ENCODE peak calls at places on chromosomes 2 and 18, in five cellular contexts. H, F, Y, Z and M are unnamed samples.

GRCh38 chr2:112881217-112882000 is 29.6 kb upstream of the IL37 start:
- DNase-seq in H (no peak), F (no peak), Y (no peak), Z (no peak), M (no peak)

GRCh38 chr2:60570281-60570680 is 16.8 kb upstream of the BCL11A start:
- DNase-seq in H (no peak), F (no peak), Y (no peak), Z (no peak), M (no peak)

GRCh38 chr2:147236601-147237000 is 608.2 kb upstream of the ACVR2A start:
- DNase-seq in H (no peak), F (no peak), Y (no peak), Z (no peak), M (no peak)

GRCh38 chr2:202705446-202706020 is 70.8 kb downstream of the FAM117B start:
- DNase-seq in H (no peak), F (no peak), Y (no peak), Z (no peak), M (no peak)

GRCh38 chr2:120797421-120798289 is 62.0 kb downstream of the GLI2 start:
- DNase-seq in H (no peak), F (no peak), Y (no peak), Z (no peak), M (peak; percentile 81)

GRCh38 chr2:84971799-84972790 is 1.1 kb downstream of the KCMF1 start:
- DNase-seq in H (peak; percentile 65), F (peak; percentile 32), Y (peak; percentile 73), Z (peak; percentile 74), M (no peak)

GRCh38 chr18:6406910-6407470 is 7.7 kb downstream of the L3MBTL4 start:
- DNase-seq in H (no peak), F (no peak), Y (no peak), Z (no peak), M (no peak)

GRCh38 chr18:51980101-51980500 is 359.9 kb upstream of the DCC start:
- DNase-seq in H (no peak), F (no peak), Y (no peak), Z (no peak), M (no peak)

GRCh38 chr2:82344670-82345069 is 2040.1 kb upstream of the LRRTM1 start:
- DNase-seq in H (peak; percentile 44), F (no peak), Y (no peak), Z (no peak), M (peak; percentile 11)

GRCh38 chr2:43220982-43221659 is 5.3 kb downstream of the ZFP36L2 start:
- DNase-seq in H (no peak), F (peak; percentile 48), Y (peak; percentile 78), Z (peak; percentile 77), M (peak; percentile 81)

GRCh38 chr2:43224131-43224570 is 2.3 kb downstream of the ZFP36L2 start:
- DNase-seq in H (peak; percentile 81), F (peak; percentile 51), Y (peak; percentile 84), Z (peak; percentile 82), M (peak; percentile 84)

GRCh38 chr2:43223412-43224040 is 2.9 kb downstream of the ZFP36L2 start:
- DNase-seq in H (no peak), F (no peak), Y (no peak), Z (no peak), M (no peak)

GRCh38 chr2:43221660-43222471 is 4.5 kb downstream of the ZFP36L2 start:
- DNase-seq in H (peak; percentile 91), F (peak; percentile 89), Y (peak; percentile 95), Z (peak; percentile 89), M (peak; percentile 92)

DNA sequence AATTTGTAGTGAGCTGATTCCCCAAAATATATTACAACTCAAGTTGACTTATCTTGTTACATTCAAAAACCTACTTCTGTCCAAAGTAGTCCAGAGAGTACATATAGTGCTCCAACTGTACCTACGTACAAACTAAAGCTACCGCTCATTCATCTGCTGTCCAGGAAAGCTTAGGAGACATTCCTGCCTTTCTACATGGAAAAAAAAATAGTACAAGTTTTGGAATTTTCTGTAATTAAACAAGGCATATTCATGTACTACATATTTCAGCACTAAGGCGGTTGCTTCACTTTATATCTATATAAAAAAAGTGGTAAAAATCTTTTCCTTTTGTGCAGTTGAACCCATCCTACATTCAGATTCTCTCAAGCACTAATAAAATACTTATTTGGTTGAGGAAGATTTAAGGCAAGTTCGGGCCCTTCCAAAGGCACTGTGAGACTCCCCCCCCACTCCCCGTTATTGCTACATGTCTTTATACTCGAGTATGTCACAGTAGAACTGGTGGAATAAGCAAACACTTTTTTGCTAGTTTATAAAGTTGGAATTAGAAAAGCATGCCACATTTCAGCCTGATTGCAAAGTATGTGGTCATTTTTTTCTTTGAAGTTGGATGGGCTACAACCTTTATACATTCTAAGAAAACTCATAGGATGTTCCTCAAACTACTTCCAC is 3.8 kb downstream of the ZFP36L2 start:
- DNase-seq in H (no peak), F (no peak), Y (no peak), Z (no peak), M (no peak)
- H3K36me3 ChIP-seq in H (peaks cover 11% of the 10 kb centered on the region), F (peaks cover 5% of the 10 kb centered on the region), Y (peaks cover 7% of the 10 kb centered on the region), Z (no peaks in the 10 kb centered on the region), M (peaks cover 6% of the 10 kb centered on the region)

GRCh38 chr2:8573942-8574195 is 108.0 kb upstream of the ID2 start:
- DNase-seq in H (no peak), F (no peak), Y (no peak), Z (no peak), M (no peak)

GRCh38 chr2:8574196-8575010 is 107.5 kb upstream of the ID2 start:
- DNase-seq in H (no peak), F (no peak), Y (no peak), Z (no peak), M (no peak)

GRCh38 chr2:8575810-8576423 is 105.9 kb upstream of the ID2 start:
- DNase-seq in H (no peak), F (no peak), Y (no peak), Z (no peak), M (no peak)

GRCh38 chr2:8576525-8577157 is 105.2 kb upstream of the ID2 start:
- DNase-seq in H (no peak), F (no peak), Y (no peak), Z (no peak), M (peak; percentile 20)

DNA sequence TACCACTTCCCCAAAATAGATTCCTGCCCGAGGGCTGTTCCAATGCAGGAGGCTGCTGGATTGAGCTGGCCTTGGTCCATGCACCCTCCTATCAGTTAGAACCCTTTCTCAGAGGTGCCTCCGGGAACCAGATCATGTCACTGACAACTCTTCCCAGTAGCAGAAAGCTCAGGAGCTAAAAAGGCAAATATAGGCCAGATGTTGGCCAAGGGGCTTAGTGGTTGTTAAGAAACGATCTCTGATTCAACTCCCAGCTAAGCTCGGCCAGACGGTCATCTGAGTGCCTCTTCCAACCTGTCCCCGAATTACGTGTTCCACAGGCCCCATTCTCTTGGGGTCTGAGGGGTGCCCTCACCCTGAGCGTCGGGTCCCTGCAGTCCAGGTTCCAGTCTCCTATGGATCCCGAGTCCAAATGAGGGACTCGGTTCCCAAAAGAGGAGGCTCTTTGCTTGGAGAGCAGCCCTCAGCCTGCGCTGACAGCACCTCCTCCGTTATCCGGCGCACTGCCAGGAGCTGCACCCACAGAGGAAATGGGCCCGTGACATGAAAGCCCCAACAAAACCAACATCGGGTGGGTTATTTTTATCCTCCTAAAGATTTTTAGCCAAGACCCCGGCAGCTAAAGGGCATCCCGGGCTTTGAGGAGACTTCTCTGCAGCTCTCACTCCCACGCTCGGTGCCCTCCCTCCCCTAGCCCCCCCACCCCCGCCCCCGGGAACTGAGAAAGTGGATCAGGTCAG is 106.7 kb upstream of the ID2 start:
- DNase-seq in H (no peak), F (no peak), Y (no peak), Z (no peak), M (peak; percentile 40)
- H3K4me3 ChIP-seq in H (no peak overlapping the region), F (no peak overlapping the region), Y (no peak overlapping the region), Z (no peak overlapping the region), M (no peak overlapping the region)

DNA sequence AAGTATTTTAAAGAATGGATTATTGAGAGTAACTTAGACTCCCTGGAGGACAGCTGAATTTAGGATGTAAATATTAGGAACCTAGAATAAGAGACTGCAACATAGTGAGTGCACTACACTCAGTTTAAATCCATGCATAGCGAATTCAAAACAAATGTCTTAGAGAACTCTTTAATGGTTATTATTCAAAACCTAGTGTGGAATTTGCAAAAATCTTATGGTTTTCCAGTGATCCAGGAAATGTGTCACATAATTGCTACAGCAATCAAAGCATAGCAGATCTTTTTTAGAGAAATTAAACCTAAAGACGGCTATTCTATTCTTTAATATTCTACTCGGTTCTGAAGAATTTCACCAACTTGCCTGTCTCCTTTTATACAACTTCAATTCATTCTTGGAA is 239.0 kb downstream of the TMX3 start:
- DNase-seq in H (no peak), F (no peak), Y (no peak), Z (no peak), M (no peak)
- H3K36me3 ChIP-seq in H (no peaks in the 10 kb centered on the region), F (no peaks in the 10 kb centered on the region), Y (no peaks in the 10 kb centered on the region), Z (no peaks in the 10 kb centered on the region), M (no peaks in the 10 kb centered on the region)

DNA sequence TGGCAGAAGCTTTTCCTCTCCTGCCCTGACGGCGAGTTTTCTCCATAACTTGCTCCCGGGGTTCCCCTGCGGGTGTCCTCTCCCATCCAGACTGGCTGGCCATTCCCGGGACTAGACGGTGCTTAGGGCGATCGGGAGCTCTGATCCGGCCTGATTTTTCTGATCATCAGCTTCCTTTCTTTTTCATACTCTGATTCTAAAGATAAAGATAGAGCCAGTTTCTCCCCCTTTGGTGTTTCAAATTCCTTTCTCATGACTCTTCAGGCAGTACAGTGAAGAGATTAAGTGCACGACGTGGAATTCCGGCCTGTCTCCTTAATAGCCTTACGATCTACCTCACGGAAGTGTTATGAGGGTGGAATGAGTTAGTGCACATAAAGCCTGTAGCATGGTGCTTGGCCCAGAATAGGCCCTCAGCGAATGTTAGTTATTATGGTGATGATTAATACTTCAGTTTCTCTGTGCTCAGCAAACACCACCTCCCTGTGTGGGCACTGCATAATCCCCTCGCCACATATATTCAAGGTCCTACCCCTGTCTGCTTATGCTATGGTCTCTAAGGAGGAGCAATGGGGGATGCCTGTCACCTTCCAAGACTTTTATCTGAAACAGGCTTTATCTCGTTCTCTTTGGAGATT is 254.9 kb downstream of the CDH2 start:
- DNase-seq in H (peak; percentile 27), F (no peak), Y (no peak), Z (no peak), M (no peak)
- H3K4me3 ChIP-seq in H (no peak overlapping the region), F (no peak overlapping the region), Y (no peak overlapping the region), Z (no peak overlapping the region), M (no peak overlapping the region)

GRCh38 chr2:126687086-126687485 is 31.1 kb downstream of the GYPC start:
- DNase-seq in H (no peak), F (no peak), Y (no peak), Z (no peak), M (no peak)
- H3K36me3 ChIP-seq in H (no peaks in the 10 kb centered on the region), F (no peaks in the 10 kb centered on the region), Y (no peaks in the 10 kb centered on the region), Z (no peaks in the 10 kb centered on the region), M (no peaks in the 10 kb centered on the region)

GRCh38 chr18:159933-160332 is 1.6 kb downstream of the USP14 start:
- DNase-seq in H (no peak), F (no peak), Y (no peak), Z (no peak), M (no peak)
- H3K4me3 ChIP-seq in H (peak overlapping the region; percentile 90), F (peak overlapping the region; percentile 90), Y (peak overlapping the region; percentile 79), Z (no peak overlapping the region), M (no peak overlapping the region)

GRCh38 chr2:101872480-101872879 is 119.3 kb upstream of the IL1R2 start:
- DNase-seq in H (no peak), F (no peak), Y (no peak), Z (no peak), M (no peak)
- H3K36me3 ChIP-seq in H (peaks cover 78% of the 10 kb centered on the region), F (no peaks in the 10 kb centered on the region), Y (peaks cover 15% of the 10 kb centered on the region), Z (no peaks in the 10 kb centered on the region), M (peaks cover 36% of the 10 kb centered on the region)